ENCODE peak calls at places on chromosomes 12 and 14, in four cellular contexts. One of them, this sample, is unnamed.

GRCh38 chr12:68611094-68611818 is 557 bp downstream of the RAP1B start:
- DNase-seq in stomach: peak
- DNase-seq in HepG2: no peak
- DNase-seq in ovary: peak
- DNase-seq in this sample: peak

GRCh38 chr14:49971156-49972141 is 78.6 kb downstream of the ARF6 start:
- DNase-seq in ovary: no peak
- DNase-seq in HepG2: no peak
- DNase-seq in stomach: no peak
- DNase-seq in this sample: no peak

GRCh38 chr12:118307069-118307954 is 65.4 kb downstream of the TAOK3 start:
- DNase-seq in ovary: no peak
- DNase-seq in HepG2: no peak
- DNase-seq in stomach: no peak
- DNase-seq in this sample: no peak

GRCh38 chr14:67853748-67854147 is 34.2 kb downstream of the RAD51B start:
- DNase-seq in HepG2: no peak
- DNase-seq in stomach: no peak
- DNase-seq in ovary: no peak
- DNase-seq in this sample: no peak

GRCh38 chr14:63283501-63284248 is 35.1 kb downstream of the GPHB5 start:
- DNase-seq in stomach: no peak
- DNase-seq in HepG2: no peak
- DNase-seq in ovary: no peak
- DNase-seq in this sample: no peak

GRCh38 chr12:11689591-11690158 is 40.2 kb downstream of the ETV6 start:
- DNase-seq in ovary: no peak
- DNase-seq in stomach: no peak
- DNase-seq in HepG2: no peak
- DNase-seq in this sample: no peak

GRCh38 chr14:53537421-53538315 is 384.5 kb upstream of the DDHD1 start:
- DNase-seq in ovary: no peak
- DNase-seq in HepG2: no peak
- DNase-seq in stomach: no peak
- DNase-seq in this sample: peak

GRCh38 chr14:30553311-30553989 is 5.5 kb upstream of the G2E3 start:
- DNase-seq in HepG2: no peak
- DNase-seq in ovary: no peak
- DNase-seq in stomach: no peak
- DNase-seq in this sample: no peak

DNA sequence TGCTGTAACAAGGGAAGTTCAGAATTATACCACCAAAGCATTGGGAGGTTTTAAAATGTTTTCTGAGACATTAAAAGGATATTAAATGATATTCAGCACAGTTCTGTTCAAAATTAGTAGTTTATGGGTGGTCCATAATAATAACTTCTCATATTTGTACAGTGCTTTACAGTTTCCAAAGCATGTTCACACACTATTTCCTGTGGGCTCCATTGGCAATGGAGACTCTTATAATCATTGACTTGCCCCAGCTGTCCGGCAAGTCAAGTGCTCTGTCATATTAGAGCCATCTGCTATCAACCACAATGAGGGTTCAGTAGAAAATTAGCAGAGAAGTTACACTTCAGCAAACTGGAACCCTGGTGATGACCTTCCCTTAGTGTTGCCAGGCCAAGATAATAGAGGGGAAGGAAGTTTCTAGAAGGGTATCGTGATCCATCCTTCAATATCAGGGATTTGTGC is 526.6 kb upstream of the CCDC196 start:
- DNase-seq in ovary: no peak
- DNase-seq in HepG2: no peak
- DNase-seq in stomach: no peak
- DNase-seq in this sample: no peak
- H3K4me3 ChIP-seq in ovary: no peak
- H3K4me3 ChIP-seq in HepG2: no peak
- H3K4me3 ChIP-seq in stomach: no peak
- H3K4me3 ChIP-seq in this sample: no peak

GRCh38 chr14:34714320-34715107 is at the start of gene CFL2:
- DNase-seq in ovary: peak
- DNase-seq in stomach: peak
- DNase-seq in HepG2: peak
- DNase-seq in this sample: peak
- TF ChIP-seq EP300 in ovary: no peak
- TF ChIP-seq EP300 in stomach: peak
- TF ChIP-seq EP300 in HepG2: peak
- TF ChIP-seq EP300 in this sample: no peak

GRCh38 chr12:92362785-92363184 is 217.1 kb upstream of the BTG1 start:
- DNase-seq in stomach: no peak
- DNase-seq in ovary: no peak
- DNase-seq in HepG2: no peak
- DNase-seq in this sample: no peak
- H3K4me3 ChIP-seq in stomach: peak
- H3K4me3 ChIP-seq in ovary: no peak
- H3K4me3 ChIP-seq in HepG2: no peak
- H3K4me3 ChIP-seq in this sample: no peak

GRCh38 chr12:92614502-92614901 is 88.3 kb upstream of the PLEKHG7 start:
- DNase-seq in stomach: no peak
- DNase-seq in HepG2: no peak
- DNase-seq in ovary: no peak
- DNase-seq in this sample: no peak
- TF ChIP-seq EP300 in stomach: no peak
- TF ChIP-seq EP300 in HepG2: no peak
- TF ChIP-seq EP300 in ovary: no peak
- TF ChIP-seq EP300 in this sample: no peak

GRCh38 chr14:85088231-85088630 is 441.7 kb upstream of the FLRT2 start:
- DNase-seq in stomach: no peak
- DNase-seq in ovary: no peak
- DNase-seq in HepG2: no peak
- DNase-seq in this sample: no peak

GRCh38 chr14:85090681-85091080 is 439.3 kb upstream of the FLRT2 start:
- DNase-seq in HepG2: no peak
- DNase-seq in stomach: no peak
- DNase-seq in ovary: no peak
- DNase-seq in this sample: no peak

GRCh38 chr14:85093631-85094330 is 436.2 kb upstream of the FLRT2 start:
- DNase-seq in HepG2: no peak
- DNase-seq in stomach: no peak
- DNase-seq in ovary: no peak
- DNase-seq in this sample: no peak
- H3K4me3 ChIP-seq in HepG2: no peak
- H3K4me3 ChIP-seq in stomach: no peak
- H3K4me3 ChIP-seq in ovary: no peak
- H3K4me3 ChIP-seq in this sample: no peak

GRCh38 chr12:26800347-26800746 is 32.6 kb downstream of the ITPR2 start:
- DNase-seq in stomach: no peak
- DNase-seq in HepG2: no peak
- DNase-seq in ovary: no peak
- DNase-seq in this sample: no peak

GRCh38 chr12:26795899-26796298 is 37.1 kb downstream of the ITPR2 start:
- DNase-seq in HepG2: no peak
- DNase-seq in ovary: no peak
- DNase-seq in stomach: no peak
- DNase-seq in this sample: no peak

GRCh38 chr12:26798669-26799068 is 34.3 kb downstream of the ITPR2 start:
- DNase-seq in stomach: no peak
- DNase-seq in HepG2: no peak
- DNase-seq in ovary: no peak
- DNase-seq in this sample: no peak

GRCh38 chr12:26799741-26800140 is 33.3 kb downstream of the ITPR2 start:
- DNase-seq in stomach: no peak
- DNase-seq in ovary: no peak
- DNase-seq in HepG2: no peak
- DNase-seq in this sample: no peak

GRCh38 chr12:26798013-26798412 is 35.0 kb downstream of the ITPR2 start:
- DNase-seq in ovary: no peak
- DNase-seq in stomach: no peak
- DNase-seq in HepG2: no peak
- DNase-seq in this sample: no peak
- TF ChIP-seq EP300 in ovary: no peak
- TF ChIP-seq EP300 in stomach: no peak
- TF ChIP-seq EP300 in HepG2: no peak
- TF ChIP-seq EP300 in this sample: no peak

GRCh38 chr14:48035836-48036235 is 360.4 kb upstream of the MDGA2 start:
- DNase-seq in HepG2: no peak
- DNase-seq in ovary: no peak
- DNase-seq in stomach: no peak
- DNase-seq in this sample: no peak
- H3K4me3 ChIP-seq in HepG2: no peak
- H3K4me3 ChIP-seq in ovary: no peak
- H3K4me3 ChIP-seq in stomach: no peak
- H3K4me3 ChIP-seq in this sample: no peak

DNA sequence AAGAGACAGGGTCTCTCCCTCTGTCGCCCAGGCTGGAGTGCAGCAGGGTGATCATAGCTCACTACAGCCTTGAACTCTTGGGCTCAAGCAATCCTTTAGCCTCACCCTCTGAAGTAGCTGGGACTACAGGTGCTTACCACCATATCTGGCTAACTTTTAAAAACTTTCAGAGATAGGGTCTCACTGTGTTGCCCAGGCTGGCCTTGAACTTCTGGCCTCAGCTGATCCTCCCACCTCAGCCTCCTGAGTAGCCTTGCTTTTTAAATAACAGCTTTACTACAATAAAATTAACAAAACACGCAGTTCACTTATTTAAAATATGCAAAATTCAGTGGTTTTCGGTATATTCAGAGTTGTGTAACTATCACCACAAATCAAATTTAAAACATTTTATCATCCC is 79.0 kb downstream of the RCOR1 start:
- DNase-seq in stomach: no peak
- DNase-seq in ovary: no peak
- DNase-seq in HepG2: no peak
- DNase-seq in this sample: no peak
- TF ChIP-seq EP300 in stomach: no peak
- TF ChIP-seq EP300 in ovary: no peak
- TF ChIP-seq EP300 in HepG2: no peak
- TF ChIP-seq EP300 in this sample: no peak

GRCh38 chr12:52657305-52657902 is 5.4 kb upstream of the KRT2 start:
- DNase-seq in stomach: no peak
- DNase-seq in HepG2: no peak
- DNase-seq in ovary: no peak
- DNase-seq in this sample: no peak

GRCh38 chr12:52658196-52658595 is 6.2 kb upstream of the KRT2 start:
- DNase-seq in ovary: no peak
- DNase-seq in HepG2: no peak
- DNase-seq in stomach: no peak
- DNase-seq in this sample: no peak

GRCh38 chr12:52655251-52655650 is 3.2 kb upstream of the KRT2 start:
- DNase-seq in HepG2: no peak
- DNase-seq in stomach: no peak
- DNase-seq in ovary: no peak
- DNase-seq in this sample: no peak

GRCh38 chr12:52655720-52656124 is 3.7 kb upstream of the KRT2 start:
- DNase-seq in ovary: no peak
- DNase-seq in stomach: peak
- DNase-seq in HepG2: no peak
- DNase-seq in this sample: no peak

DNA sequence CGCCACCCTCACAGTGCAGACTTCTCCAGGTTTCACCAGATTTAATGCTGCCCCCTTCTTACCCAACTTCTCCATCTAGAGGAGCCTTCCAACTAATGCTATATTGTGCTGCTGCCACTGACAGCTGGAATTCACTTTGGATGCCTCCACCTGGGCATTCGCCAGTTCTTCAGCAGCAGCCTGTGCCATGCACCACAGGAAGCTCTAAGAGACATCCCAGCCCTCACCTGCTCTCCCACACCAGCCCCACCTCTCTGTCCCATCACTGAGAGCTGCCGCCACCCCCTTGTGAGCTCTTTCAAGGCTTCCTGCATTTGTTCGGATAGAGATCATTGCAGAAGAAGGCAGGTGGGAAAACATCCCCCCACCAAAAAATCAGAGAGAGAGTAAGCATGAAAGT is 4.6 kb upstream of the KRT2 start:
- DNase-seq in stomach: no peak
- DNase-seq in ovary: no peak
- DNase-seq in HepG2: no peak
- DNase-seq in this sample: no peak
- H3K4me3 ChIP-seq in stomach: no peak
- H3K4me3 ChIP-seq in ovary: no peak
- H3K4me3 ChIP-seq in HepG2: no peak
- H3K4me3 ChIP-seq in this sample: no peak

This sample was measured in sigmoid colon.